ENCODE peak calls at places on chromosomes 11 and 22, in ten cellular contexts. A, U, J, P, O, Z, D, C, G and B are unnamed samples.

GRCh38 chr11:123235117-123235686 is 40.2 kb upstream of the CLMP start:
- DNase-seq in P (no peak), Z (peak; percentile 17), U (peak; percentile 35), J (peak; percentile 13), D (no peak), O (peak; percentile 28), A (no peak), C (no peak), G (no peak), B (peak; percentile 7)

GRCh38 chr11:95419915-95420314 is 188.9 kb upstream of the SESN3 start:
- DNase-seq in D (peak; percentile 10), O (no peak), U (no peak), C (no peak), P (no peak), G (no peak), Z (no peak), J (no peak), A (no peak), B (no peak)

GRCh38 chr11:93116641-93117577 is 80.9 kb downstream of the SLC36A4 start:
- DNase-seq in P (no peak), J (no peak), U (no peak), O (no peak), G (no peak), C (no peak), A (no peak), Z (no peak), D (no peak), B (no peak)

GRCh38 chr11:16924826-16925494 is 89.3 kb downstream of the PLEKHA7 start:
- DNase-seq in A (peak; percentile 82), O (peak; percentile 76), C (no peak), U (no peak), D (no peak), G (no peak), P (peak; percentile 83), Z (no peak), J (no peak), B (no peak)

GRCh38 chr22:38187413-38188212 is 6.0 kb upstream of the PLA2G6 start:
- DNase-seq in A (no peak), G (no peak), U (no peak), P (peak; percentile 61), J (no peak), Z (no peak), C (no peak), D (no peak), O (no peak), B (no peak)

GRCh38 chr11:81098471-81098870 is 1635.2 kb downstream of the FAM181B start:
- DNase-seq in J (no peak), P (no peak), C (no peak), G (no peak), U (no peak), A (no peak), Z (no peak), O (no peak), D (no peak), B (no peak)

GRCh38 chr11:80846979-80847378 is 1406.1 kb upstream of the TENM4 start:
- DNase-seq in O (no peak), P (no peak), G (no peak), D (no peak), U (no peak), A (no peak), Z (no peak), J (no peak), C (no peak), B (no peak)

GRCh38 chr11:65305501-65306268 is 9.0 kb upstream of the CDC42EP2 start:
- DNase-seq in A (no peak), Z (no peak), P (peak; percentile 61), J (no peak), O (peak; percentile 48), D (no peak), U (no peak), G (no peak), C (no peak), B (no peak)

GRCh38 chr22:19937616-19938473 is 3.7 kb upstream of the COMT start:
- DNase-seq in C (peak; percentile 13), O (no peak), Z (no peak), A (no peak), U (no peak), G (no peak), P (no peak), D (no peak), J (no peak), B (no peak)

GRCh38 chr22:40635008-40635939 is 1.2 kb downstream of the MRTFA start:
- DNase-seq in O (no peak), D (no peak), P (no peak), J (no peak), A (peak; percentile 16), Z (no peak), C (no peak), G (no peak), U (no peak), B (no peak)

GRCh38 chr11:75191330-75191717 is 40.4 kb downstream of the SLCO2B1 start:
- DNase-seq in G (no peak), Z (no peak), O (no peak), A (no peak), D (no peak), P (no peak), J (no peak), C (no peak), U (no peak), B (no peak)

GRCh38 chr11:56885182-56885581 is 103.5 kb upstream of the OR5AK2 start:
- DNase-seq in O (no peak), D (no peak), G (no peak), Z (no peak), C (no peak), J (no peak), A (peak; percentile 7), U (no peak), P (peak; percentile 27), B (no peak)

GRCh38 chr11:122628691-122629555 is 26.6 kb upstream of the UBASH3B start:
- DNase-seq in C (peak; percentile 76), G (peak; percentile 44), D (peak; percentile 51), A (peak; percentile 61), U (peak; percentile 66), O (peak; percentile 61), P (peak; percentile 71), J (no peak), Z (peak; percentile 72), B (peak; percentile 38)

GRCh38 chr22:49613871-49614270 is 213.8 kb downstream of the BRD1 start:
- DNase-seq in A (no peak), U (no peak), Z (no peak), G (no peak), O (no peak), C (no peak), D (no peak), J (no peak), P (no peak), B (no peak)